ENCODE peak calls at places on chromosomes 13 and 19, in five cellular contexts. X is Peyer's patch; P is coronary artery; I is PC-3; J is CD8-positive, alpha-beta T cell. M is an unnamed sample.
A peak's percentile ranks its signal among the peaks of the same experiment; 100 is the strongest.

GRCh38 chr13:25874907-25875306 is 176.9 kb downstream of the SHISA2 start:
- DNase-seq in J (peak; percentile 43), P (no peak), X (peak; percentile 77), I (no peak), M (no peak)

GRCh38 chr19:29741776-29742175 is 26.7 kb upstream of the C19orf12 start:
- DNase-seq in J (no peak), I (no peak), P (no peak), X (no peak), M (no peak)

GRCh38 chr19:35437152-35437951 is 10.7 kb upstream of the FFAR2 start:
- DNase-seq in I (no peak), X (peak; percentile 73), P (no peak), J (no peak), M (no peak)

GRCh38 chr13:26716984-26717383 is 43.6 kb downstream of the GPR12 start:
- DNase-seq in X (no peak), J (no peak), I (no peak), P (peak; percentile 16), M (no peak)

GRCh38 chr13:110937511-110938303 is 22.8 kb upstream of the ANKRD10 start:
- DNase-seq in I (no peak), P (peak; percentile 57), J (no peak), X (no peak), M (no peak)

GRCh38 chr13:102240110-102240509 is 161.7 kb downstream of the FGF14 start:
- DNase-seq in J (no peak), X (no peak), P (no peak), I (no peak), M (no peak)

GRCh38 chr13:62910541-62910940 is 1494.9 kb upstream of the PCDH20 start:
- DNase-seq in P (no peak), I (no peak), X (no peak), J (no peak), M (no peak)

GRCh38 chr13:110352735-110353134 is 45.7 kb downstream of the COL4A2 start:
- DNase-seq in J (no peak), P (peak; percentile 62), X (no peak), I (no peak), M (no peak)

GRCh38 chr19:19315444-19315843 is 4.9 kb downstream of the SUGP1 start:
- DNase-seq in X (no peak), I (no peak), J (no peak), P (no peak), M (no peak)

GRCh38 chr19:40280608-40281221 is 4.4 kb downstream of the AKT2 start:
- DNase-seq in P (peak; percentile 54), X (peak; percentile 87), J (no peak), I (no peak), M (no peak)

GRCh38 chr13:90928109-90928508 is 419.4 kb upstream of the MIR17HG start:
- DNase-seq in J (no peak), I (no peak), X (no peak), P (no peak), M (no peak)

GRCh38 chr13:45511310-45512147 is 46.8 kb downstream of the COG3 start:
- DNase-seq in P (no peak), J (no peak), X (peak; percentile 60), I (peak; percentile 77), M (no peak)

GRCh38 chr13:20702945-20703784 is at the start of gene IL17D:
- DNase-seq in J (no peak), P (no peak), I (no peak), X (no peak), M (no peak)

GRCh38 chr13:105587786-105588185 is 947.7 kb downstream of the EFNB2 start:
- DNase-seq in J (no peak), X (no peak), P (no peak), I (peak; percentile 91), M (no peak)

GRCh38 chr13:90640976-90641375 is 706.5 kb upstream of the MIR17HG start:
- DNase-seq in J (no peak), X (no peak), P (no peak), I (peak; percentile 32), M (no peak)

GRCh38 chr13:101695870-101696516 is 243.5 kb downstream of the ITGBL1 start:
- DNase-seq in J (no peak), X (no peak), I (no peak), P (no peak), M (no peak)

GRCh38 chr19:19338082-19338481 is 17.5 kb downstream of the MAU2 start:
- DNase-seq in P (no peak), J (no peak), I (peak; percentile 34), X (no peak), M (no peak)

GRCh38 chr13:81302125-81302524 is 961.2 kb upstream of the SPRY2 start:
- DNase-seq in X (no peak), J (no peak), I (no peak), P (no peak), M (no peak)

GRCh38 chr13:46896346-46897138 is at the start of gene HTR2A:
- DNase-seq in J (no peak), I (peak; percentile 18), P (no peak), X (peak; percentile 47), M (peak; percentile 66)

GRCh38 chr13:30043631-30043925 is 193.2 kb upstream of the UBL3 start:
- DNase-seq in I (no peak), J (no peak), X (no peak), P (no peak), M (no peak)

GRCh38 chr13:71866173-71867091 is 572 bp downstream of the DACH1 start:
- DNase-seq in I (no peak), J (no peak), P (no peak), X (peak; percentile 53), M (no peak)

GRCh38 chr19:19458110-19458816 is 52.8 kb downstream of the GATAD2A start:
- DNase-seq in I (no peak), P (no peak), X (no peak), J (no peak), M (no peak)

GRCh38 chr13:108923386-108924061 is 294.1 kb downstream of the MYO16 start:
- DNase-seq in J (no peak), X (no peak), I (no peak), P (no peak), M (no peak)
- TF ChIP-seq CTCF in J (no peak), X (no peak), I (no peak), P (no peak), M (no peak)

GRCh38 chr19:46298477-46299003 is 1.7 kb downstream of the HIF3A start:
- DNase-seq in J (no peak), I (no peak), X (no peak), P (no peak), M (no peak)
- H3K4me3 ChIP-seq in J (no peak overlapping the region), I (no peak overlapping the region), X (peak overlapping the region; percentile 29), P (peak overlapping the region; percentile 81), M (peak overlapping the region; percentile 70)

DNA sequence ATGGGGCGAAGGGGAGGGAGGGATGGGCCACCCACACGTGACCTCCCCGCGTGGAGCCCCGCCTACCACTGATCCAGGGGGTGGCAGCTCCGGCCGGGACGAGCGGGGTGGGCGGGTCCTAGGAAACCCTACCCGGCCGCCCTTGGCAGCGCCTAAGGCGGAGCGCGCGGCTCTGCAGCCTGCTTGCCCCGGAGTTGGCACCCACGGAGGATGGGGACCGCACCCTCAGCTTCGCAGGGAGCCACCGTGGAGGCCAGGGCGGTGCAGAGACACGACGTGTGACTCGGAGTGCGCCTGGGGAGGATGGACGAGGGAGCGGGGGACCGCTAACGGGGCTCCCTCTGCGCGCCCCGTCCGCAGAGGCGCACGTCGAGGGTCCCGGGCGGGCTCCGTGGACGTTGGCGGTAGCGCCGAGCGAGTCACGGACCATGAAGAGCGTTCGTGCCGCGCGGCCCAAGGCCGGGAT is at the start of gene RGS9BP:
- DNase-seq in I (peak; percentile 61), P (peak; percentile 86), J (peak; percentile 61), X (peak; percentile 90), M (peak; percentile 94)
- H3K27ac ChIP-seq in I (peak within 1 kb of the TSS; percentile 36), P (peak within 1 kb of the TSS; percentile 64), J (peak within 1 kb of the TSS; percentile 70), X (peak within 1 kb of the TSS; percentile 93), M (peak within 1 kb of the TSS; percentile 87)

GRCh38 chr13:86608739-86609138 is 809.5 kb upstream of the SLITRK6 start:
- DNase-seq in P (no peak), X (no peak), I (no peak), J (no peak), M (no peak)
- TF ChIP-seq CTCF in P (no peak), X (no peak), I (peak; percentile 20), J (no peak), M (no peak)

GRCh38 chr19:54616057-54616456 is 14.2 kb upstream of the LILRB1 start:
- DNase-seq in J (no peak), P (no peak), X (no peak), I (no peak), M (no peak)
- H3K4me3 ChIP-seq in J (no peak overlapping the region), P (no peak overlapping the region), X (no peak overlapping the region), I (no peak overlapping the region), M (no peak overlapping the region)

GRCh38 chr19:1423445-1424181 is 14.6 kb upstream of the RPS15 start:
- DNase-seq in I (no peak), P (no peak), X (no peak), J (no peak), M (no peak)

GRCh38 chr19:1424182-1424955 is 13.8 kb upstream of the RPS15 start:
- DNase-seq in J (no peak), X (no peak), I (no peak), P (no peak), M (no peak)

GRCh38 chr19:1422360-1422759 is 15.0 kb downstream of the DAZAP1 start:
- DNase-seq in X (no peak), I (no peak), J (no peak), P (no peak), M (no peak)

GRCh38 chr19:1421958-1422305 is 14.5 kb downstream of the DAZAP1 start:
- DNase-seq in X (no peak), J (no peak), I (no peak), P (no peak), M (no peak)

DNA sequence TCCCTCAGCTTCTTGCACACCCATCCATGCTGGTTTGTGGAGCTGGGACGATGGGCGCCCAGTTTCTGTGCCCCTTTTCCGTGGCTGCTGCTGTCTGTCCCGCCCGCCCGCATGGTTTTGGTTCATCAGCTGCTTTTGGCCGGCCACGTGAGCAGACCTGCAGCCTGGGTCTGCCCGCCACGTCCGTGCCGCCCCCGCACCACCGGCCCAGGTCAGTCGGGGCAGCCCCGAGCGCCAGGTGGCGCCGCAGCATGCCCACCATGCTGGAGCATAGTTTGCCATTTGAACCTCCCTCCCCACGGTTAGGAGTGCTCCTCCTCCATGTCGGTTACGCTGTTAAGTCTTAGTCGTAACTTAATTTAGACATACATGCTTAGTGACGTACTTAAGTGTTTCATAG is 15.3 kb upstream of the RPS15 start:
- DNase-seq in X (no peak), J (no peak), I (no peak), P (no peak), M (no peak)
- H3K27ac ChIP-seq in X (no peak overlapping the region), J (no peak overlapping the region), I (no peak overlapping the region), P (no peak overlapping the region), M (peak overlapping the region; percentile 73)

GRCh38 chr13:99323488-99323887 is 16.3 kb upstream of the GPR183 start:
- DNase-seq in X (no peak), J (no peak), P (no peak), I (peak; percentile 48), M (no peak)
- TF ChIP-seq CTCF in X (no peak), J (no peak), P (no peak), I (no peak), M (no peak)

GRCh38 chr13:41019027-41019487 is at the start of gene ELF1:
- DNase-seq in P (no peak), I (peak; percentile 78), X (peak; percentile 91), J (peak; percentile 28), M (no peak)
- H3K4me3 ChIP-seq in P (peak within 1 kb of the TSS; percentile 36), I (peak within 1 kb of the TSS; percentile 74), X (peak within 1 kb of the TSS; percentile 33), J (peak within 1 kb of the TSS; percentile 56), M (no peak within 1 kb of the TSS)

M was measured in sigmoid colon.